ENCODE peak calls at places on chromosomes 12 and 14, in seven cellular contexts. C is hepatocyte, I is SK-N-SH, O is HCT116, K is GM23338, D is GM23248, S is MM.1S. V is an unnamed sample.
A peak's percentile ranks its signal among the peaks of the same experiment; 100 is the strongest.

GRCh38 chr12:129877383-129877782 is 26.4 kb downstream of the TMEM132D start:
- DNase-seq in S (no peak), I (no peak), C (no peak), D (no peak), O (no peak), K (no peak), V (no peak)

GRCh38 chr14:79369359-79370332 is 841.7 kb downstream of the DIO2 start:
- DNase-seq in C (peak; percentile 72), O (no peak), I (peak; percentile 11), D (peak; percentile 56), K (no peak), S (no peak), V (no peak)

GRCh38 chr12:40012709-40013108 is 93.2 kb downstream of the SLC2A13 start:
- DNase-seq in O (no peak), C (no peak), D (peak; percentile 3), S (no peak), K (no peak), I (no peak), V (no peak)

GRCh38 chr14:71526388-71526787 is 405.8 kb upstream of the RGS6 start:
- DNase-seq in K (no peak), C (no peak), S (no peak), I (no peak), D (no peak), O (no peak), V (no peak)

GRCh38 chr14:28676481-28676880 is 90.1 kb upstream of the FOXG1 start:
- DNase-seq in O (no peak), K (no peak), D (peak; percentile 5), I (no peak), S (no peak), C (peak; percentile 17), V (no peak)

GRCh38 chr14:22856428-22856827 is 15.1 kb upstream of the LRP10 start:
- DNase-seq in I (no peak), C (no peak), S (no peak), O (no peak), K (no peak), D (no peak), V (no peak)

GRCh38 chr12:65911321-65911720 is 87.0 kb downstream of the HMGA2 start:
- DNase-seq in O (no peak), K (no peak), S (no peak), D (peak; percentile 50), I (no peak), C (peak; percentile 16), V (no peak)

GRCh38 chr12:117334098-117334497 is 27.3 kb downstream of the NOS1 start:
- DNase-seq in O (no peak), S (no peak), I (no peak), D (no peak), C (no peak), K (no peak), V (no peak)

GRCh38 chr14:24664366-24664765 is 30.4 kb upstream of the GZMB start:
- DNase-seq in O (no peak), C (no peak), I (no peak), K (no peak), S (no peak), D (peak; percentile 4), V (no peak)

GRCh38 chr12:128120035-128120434 is 146.9 kb upstream of the TMEM132C start:
- DNase-seq in I (no peak), K (no peak), O (no peak), D (no peak), S (no peak), C (no peak), V (no peak)

GRCh38 chr12:105409881-105410471 is 79.5 kb downstream of the C12orf75 start:
- DNase-seq in D (peak; percentile 62), K (no peak), O (no peak), C (peak; percentile 24), I (peak; percentile 37), S (no peak), V (no peak)

GRCh38 chr12:31431721-31432120 is 105.8 kb upstream of the SINHCAF start:
- DNase-seq in O (no peak), S (no peak), D (peak; percentile 4), C (no peak), I (no peak), K (no peak), V (no peak)

DNA sequence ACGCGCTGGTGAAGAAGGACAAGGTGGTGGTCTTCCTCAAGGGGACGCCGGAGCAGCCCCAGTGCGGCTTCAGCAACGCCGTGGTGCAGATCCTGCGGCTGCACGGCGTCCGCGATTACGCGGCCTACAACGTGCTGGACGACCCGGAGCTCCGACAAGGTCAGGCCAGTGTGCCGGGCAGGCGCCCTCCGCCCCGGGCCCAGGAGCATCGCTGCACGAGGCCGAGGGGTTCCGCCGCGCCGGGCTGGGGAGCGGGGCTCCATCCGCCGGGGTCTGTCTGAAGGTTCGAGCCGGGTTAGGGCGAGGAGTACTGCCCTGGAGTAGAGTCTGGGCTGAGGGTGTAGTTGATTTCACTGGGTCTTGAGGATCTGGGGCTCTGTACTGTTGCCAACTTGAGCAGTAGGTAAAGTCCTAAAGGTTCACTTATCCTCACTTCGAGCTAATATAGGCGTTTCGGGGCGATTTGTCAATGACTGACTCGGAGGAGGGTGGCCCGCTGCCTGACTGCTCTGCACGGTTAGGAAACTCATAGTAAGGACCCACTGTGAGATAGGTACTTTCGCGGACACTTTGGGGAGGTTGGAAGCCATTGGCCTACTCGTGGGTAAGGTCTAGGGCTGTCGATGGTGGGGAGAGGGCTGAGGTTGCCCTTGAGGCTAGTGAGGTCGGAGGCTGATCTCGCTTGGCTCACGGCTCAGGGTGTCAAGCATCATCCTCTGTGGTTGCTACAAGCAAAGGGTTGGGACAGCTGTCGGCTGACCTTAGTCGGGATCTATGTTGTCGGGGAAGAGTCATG is 574 bp downstream of the GLRX5 start:
- DNase-seq in I (peak; percentile 63), D (peak; percentile 59), K (no peak), O (no peak), S (no peak), C (peak; percentile 48), V (peak; percentile 40)
- H3K4me1 ChIP-seq in I (peaks cover 23% of the 10 kb centered on the region), D (peaks cover 47% of the 10 kb centered on the region), K (peaks cover 30% of the 10 kb centered on the region), O (peaks cover 34% of the 10 kb centered on the region), S (peaks cover 3% of the 10 kb centered on the region), C (peaks cover 49% of the 10 kb centered on the region), V (peaks cover 46% of the 10 kb centered on the region)

DNA sequence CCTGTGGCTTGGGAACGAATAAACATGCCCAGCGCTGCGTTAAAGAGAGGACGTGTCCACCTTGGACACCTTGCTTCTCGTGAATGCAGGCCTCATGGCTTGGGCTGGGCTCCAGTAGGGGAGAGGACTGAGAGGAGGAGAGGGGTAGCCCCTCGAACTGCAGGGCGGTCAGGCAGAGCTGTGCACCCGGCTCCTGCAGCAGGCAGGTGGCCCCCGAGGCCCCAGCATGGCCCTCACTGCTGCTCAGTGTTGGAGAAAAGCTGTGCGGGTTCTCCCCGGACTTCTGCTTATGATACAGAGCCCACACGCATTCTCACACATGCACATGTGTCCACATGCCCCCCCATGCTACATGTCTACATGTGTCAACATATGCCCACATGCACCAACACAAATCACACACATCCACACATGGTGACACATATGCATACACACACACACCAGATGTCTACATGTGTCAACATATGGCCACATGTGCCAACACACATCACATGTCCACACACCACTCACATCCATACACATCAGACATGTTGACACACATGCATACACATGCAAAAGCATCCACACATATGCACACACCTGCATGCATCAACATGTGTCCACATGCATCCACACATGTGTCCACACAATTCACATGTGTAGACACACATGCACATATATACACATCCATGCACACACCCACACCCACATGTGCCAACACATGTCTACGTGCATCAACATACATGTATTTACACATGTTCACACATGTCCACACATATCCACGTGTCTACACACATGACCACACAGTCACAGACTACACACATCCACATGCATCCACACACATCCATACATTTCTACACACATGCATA is 3.0 kb downstream of the ADGRD1 start:
- DNase-seq in C (no peak), O (no peak), D (no peak), K (no peak), S (no peak), I (no peak), V (no peak)
- H3K4me2 ChIP-seq in C (no peak overlapping the region), O (no peak overlapping the region), D (no peak overlapping the region), K (no peak overlapping the region), S (no peak overlapping the region), I (no peak overlapping the region), V (no peak overlapping the region)

DNA sequence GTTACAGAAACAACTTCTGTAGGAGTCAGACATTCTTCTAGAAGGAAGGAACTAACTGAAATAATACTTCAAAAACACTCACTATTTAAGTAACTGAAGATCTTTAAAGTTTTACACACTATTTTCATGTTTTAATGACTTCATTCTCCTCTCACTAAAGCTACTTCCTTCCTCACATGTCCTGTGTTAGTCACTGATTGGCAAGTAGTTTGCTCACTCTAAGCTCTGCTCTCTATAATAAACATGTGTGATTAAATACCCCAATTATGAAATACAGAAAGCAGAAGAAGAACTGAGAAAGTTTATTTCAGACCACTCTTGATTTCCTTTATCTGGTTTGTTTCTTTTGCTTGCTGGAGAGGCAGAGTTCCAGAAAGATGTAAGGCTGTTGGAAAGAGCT is 521.9 kb upstream of the SEL1L start:
- DNase-seq in K (no peak), D (no peak), I (no peak), C (no peak), O (no peak), S (no peak), V (no peak)
- TF ChIP-seq EZH2phosphoT487 in K (no peak), D (no peak), I (no peak), C (no peak), O (no peak), S (no peak), V (no peak)

GRCh38 chr12:47186246-47186645 is 106.5 kb upstream of the AMIGO2 start:
- DNase-seq in K (no peak), C (no peak), I (no peak), O (no peak), S (no peak), D (no peak), V (no peak)

GRCh38 chr12:47189753-47190152 is 110.0 kb upstream of the AMIGO2 start:
- DNase-seq in O (no peak), I (no peak), D (no peak), C (no peak), K (peak; percentile 37), S (no peak), V (no peak)

GRCh38 chr12:47190905-47191304 is 111.1 kb upstream of the AMIGO2 start:
- DNase-seq in I (no peak), K (no peak), O (no peak), S (no peak), D (no peak), C (no peak), V (no peak)

GRCh38 chr12:47190271-47190750 is 110.6 kb upstream of the AMIGO2 start:
- DNase-seq in O (no peak), D (peak; percentile 25), K (no peak), S (no peak), C (no peak), I (no peak), V (no peak)

DNA sequence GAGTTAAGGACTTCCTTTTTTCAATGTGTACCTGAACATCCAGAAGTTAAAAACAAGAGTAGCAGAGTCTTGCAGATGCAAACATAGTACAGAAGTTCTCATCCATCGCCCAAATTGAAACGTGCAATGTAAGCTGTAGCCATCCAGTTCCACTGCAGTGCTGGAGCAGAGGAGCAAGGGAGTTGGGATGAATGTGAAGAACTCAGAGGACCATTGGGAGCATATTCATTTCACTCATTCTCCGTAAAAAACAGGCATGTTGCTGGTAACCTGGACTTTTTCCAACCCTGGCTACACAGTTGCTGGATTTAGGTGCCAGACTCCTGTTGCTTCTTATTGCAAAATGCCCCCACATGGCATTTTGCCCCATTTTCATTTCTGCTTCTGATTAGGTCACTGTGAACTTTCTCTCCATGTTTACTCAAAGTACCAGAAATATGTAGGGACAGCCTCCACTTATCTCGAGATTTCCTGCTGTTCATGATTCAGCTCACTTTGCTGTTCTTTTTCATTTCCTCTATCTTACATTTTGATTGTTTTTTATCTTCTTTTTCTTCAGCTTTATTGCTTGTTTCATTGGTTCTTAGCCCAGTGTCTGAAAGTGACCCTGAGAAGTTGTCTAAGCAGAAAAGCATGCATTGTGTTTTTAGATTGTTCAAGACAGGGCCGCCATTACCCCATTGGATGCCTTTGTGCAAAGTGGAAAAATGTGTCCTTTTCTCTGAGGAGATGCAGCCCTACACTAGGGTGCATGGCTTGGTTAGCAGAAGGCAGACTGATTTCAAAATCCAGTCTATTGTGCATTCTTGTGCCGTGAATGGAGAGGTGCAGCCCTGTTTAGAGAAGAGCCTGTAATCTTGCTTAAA is 109.0 kb upstream of the AMIGO2 start:
- DNase-seq in I (no peak), D (peak; percentile 60), C (peak; percentile 46), S (no peak), O (no peak), K (no peak), V (no peak)
- H3K4me1 ChIP-seq in I (peaks cover 7% of the 10 kb centered on the region), D (peaks cover 16% of the 10 kb centered on the region), C (peaks cover 11% of the 10 kb centered on the region), S (peaks cover 4% of the 10 kb centered on the region), O (no peaks in the 10 kb centered on the region), K (peaks cover 5% of the 10 kb centered on the region), V (peaks cover 45% of the 10 kb centered on the region)